ENCODE peak calls at places on chromosomes 2 and 18, in four cellular contexts. G is GM12878, N is HL-60, M is K562. T is an unnamed sample.

GRCh38 chr18:49400398-49401072 is 59.9 kb downstream of the DYM start:
- DNase-seq in M (no peak), G (no peak), N (no peak), T (no peak)

GRCh38 chr18:27824275-27824674 is 352.7 kb downstream of the CDH2 start:
- DNase-seq in M (no peak), N (no peak), G (no peak), T (no peak)

GRCh38 chr2:63871864-63872263 is 30.2 kb downstream of the UGP2 start:
- DNase-seq in M (no peak), N (no peak), G (no peak), T (no peak)

GRCh38 chr2:224442092-224442999 is 40.4 kb upstream of the FAM124B start:
- DNase-seq in M (no peak), N (no peak), G (no peak), T (peak)

GRCh38 chr2:222907048-222907447 is 46.2 kb downstream of the ACSL3 start:
- DNase-seq in M (no peak), N (no peak), G (no peak), T (no peak)

GRCh38 chr18:62721837-62722795 is 6.8 kb downstream of the PHLPP1 start:
- DNase-seq in N (no peak), G (no peak), M (no peak), T (no peak)

GRCh38 chr2:157269060-157269459 is 11.6 kb downstream of the GALNT5 start:
- DNase-seq in G (no peak), M (no peak), N (no peak), T (no peak)

GRCh38 chr2:200199576-200200263 is 106.8 kb upstream of the SPATS2L start:
- DNase-seq in G (no peak), N (no peak), M (peak), T (no peak)

GRCh38 chr2:187879491-187879890 is 325.3 kb upstream of the TFPI start:
- DNase-seq in G (no peak), M (no peak), N (no peak), T (no peak)

GRCh38 chr2:88165604-88166003 is 4.5 kb upstream of the THNSL2 start:
- DNase-seq in N (no peak), G (no peak), M (no peak), T (no peak)

GRCh38 chr2:8595821-8596600 is 85.8 kb upstream of the ID2 start:
- DNase-seq in M (no peak), G (no peak), N (no peak), T (no peak)

GRCh38 chr2:128449226-128450061 is 130.8 kb upstream of the HS6ST1 start:
- DNase-seq in M (no peak), N (no peak), G (no peak), T (no peak)

GRCh38 chr2:58120626-58121229 is 74.1 kb downstream of the VRK2 start:
- DNase-seq in G (no peak), N (no peak), M (no peak), T (no peak)

GRCh38 chr2:177400337-177400923 is 7.9 kb downstream of the AGPS start:
- DNase-seq in G (no peak), N (no peak), M (no peak), T (no peak)

GRCh38 chr18:37930640-37931039 is 365.0 kb upstream of the CELF4 start:
- DNase-seq in M (no peak), G (no peak), N (no peak), T (no peak)

GRCh38 chr2:27636766-27637165 is 7.9 kb downstream of the GPN1 start:
- DNase-seq in M (no peak), G (no peak), N (no peak), T (no peak)

GRCh38 chr2:29157131-29157530 is 41.9 kb downstream of the CLIP4 start:
- DNase-seq in M (no peak), G (no peak), N (no peak), T (no peak)

GRCh38 chr2:199136241-199136640 is 321.5 kb downstream of the SATB2 start:
- DNase-seq in M (no peak), G (no peak), N (no peak), T (no peak)

GRCh38 chr2:63992061-63992685 is 27.1 kb downstream of the VPS54 start:
- DNase-seq in M (no peak), N (no peak), G (no peak), T (no peak)

GRCh38 chr2:236749346-236749745 is 179.7 kb downstream of the ACKR3 start:
- DNase-seq in N (no peak), G (no peak), M (no peak), T (no peak)

GRCh38 chr2:185245216-185245615 is 493.4 kb upstream of the FSIP2 start:
- DNase-seq in M (no peak), G (no peak), N (no peak), T (no peak)

GRCh38 chr2:215060851-215061541 is 77.4 kb downstream of the ABCA12 start:
- DNase-seq in N (no peak), M (no peak), G (no peak), T (no peak)

GRCh38 chr18:32431753-32432152 is 38.9 kb downstream of the GAREM1 start:
- DNase-seq in G (no peak), N (no peak), M (no peak), T (no peak)

GRCh38 chr18:519019-519879 is 18.7 kb upstream of the COLEC12 start:
- DNase-seq in G (peak), M (peak), N (no peak), T (no peak)

GRCh38 chr18:527136-527535 is 26.6 kb upstream of the COLEC12 start:
- DNase-seq in M (no peak), G (no peak), N (no peak), T (no peak)

GRCh38 chr18:525066-525797 is 24.7 kb upstream of the COLEC12 start:
- DNase-seq in N (no peak), G (no peak), M (peak), T (no peak)

GRCh38 chr18:526681-527080 is 26.2 kb upstream of the COLEC12 start:
- DNase-seq in G (no peak), M (no peak), N (no peak), T (no peak)

GRCh38 chr18:524496-524895 is 24.0 kb upstream of the COLEC12 start:
- DNase-seq in M (no peak), N (no peak), G (no peak), T (no peak)
- TF ChIP-seq SPI1 in M (no peak), N (no peak), G (no peak), T (no peak)

GRCh38 chr2:129904532-129905446 is 74.7 kb upstream of the RAB6C start:
- DNase-seq in N (no peak), G (no peak), M (no peak), T (no peak)
- TF ChIP-seq SPI1 in N (no peak), G (no peak), M (no peak), T (no peak)

GRCh38 chr2:239106971-239107370 is 259.1 kb downstream of the TWIST2 start:
- DNase-seq in M (no peak), N (no peak), G (no peak), T (no peak)
- TF ChIP-seq SPI1 in M (no peak), N (no peak), G (no peak), T (no peak)

GRCh38 chr2:205748660-205749059 is 66.4 kb downstream of the NRP2 start:
- DNase-seq in N (no peak), M (no peak), G (no peak), T (no peak)
- TF ChIP-seq SPI1 in N (no peak), M (no peak), G (no peak), T (no peak)

GRCh38 chr2:97995026-97995733 is 568 bp downstream of the TMEM131 start:
- DNase-seq in G (peak), M (peak), N (no peak), T (peak)
- TF ChIP-seq SPI1 in G (peak), M (no peak), N (peak), T (peak)

GRCh38 chr2:217956895-217957457 is 45.8 kb downstream of the TNS1 start:
- DNase-seq in N (no peak), G (no peak), M (no peak), T (no peak)
- TF ChIP-seq SPI1 in N (no peak), G (no peak), M (no peak), T (no peak)

T was measured in GM12891.